ENCODE peak calls at places on chromosomes 11 and 22, in nine cellular contexts. T, K, V, X, Q, Y, N, E and W are unnamed samples.
A peak's percentile ranks its signal among the peaks of the same experiment; 100 is the strongest.

GRCh38 chr11:96136623-96137313 is 206.2 kb downstream of the MAML2 start:
- DNase-seq in T (no peak), K (no peak), V (no peak), X (no peak), Q (no peak), Y (no peak), N (peak; percentile 39), E (no peak), W (no peak)

GRCh38 chr22:23140385-23140784 is 1.4 kb downstream of the RSPH14 start:
- DNase-seq in T (no peak), K (no peak), V (no peak), X (no peak), Q (no peak), Y (no peak), N (no peak), E (no peak), W (no peak)

GRCh38 chr22:49349841-49350381 is 477.8 kb downstream of the BRD1 start:
- DNase-seq in T (no peak), K (no peak), V (no peak), X (no peak), Q (no peak), Y (no peak), N (no peak), E (no peak), W (no peak)

GRCh38 chr11:69373251-69373635 is 79.3 kb downstream of the MYEOV start:
- DNase-seq in T (no peak), K (no peak), V (no peak), X (no peak), Q (no peak), Y (no peak), N (no peak), E (no peak), W (no peak)

GRCh38 chr11:34040571-34040970 is 11.0 kb upstream of the CAPRIN1 start:
- DNase-seq in T (no peak), K (no peak), V (no peak), X (no peak), Q (no peak), Y (no peak), N (no peak), E (no peak), W (no peak)

GRCh38 chr11:1391165-1392010 is 1.7 kb downstream of the BRSK2 start:
- DNase-seq in T (no peak), K (no peak), V (no peak), X (no peak), Q (no peak), Y (no peak), N (no peak), E (no peak), W (no peak)

GRCh38 chr11:75476716-75477613 is 44.0 kb upstream of the KLHL35 start:
- DNase-seq in T (no peak), K (no peak), V (no peak), X (no peak), Q (no peak), Y (no peak), N (no peak), E (no peak), W (no peak)

GRCh38 chr22:20128902-20129746 is 2.5 kb upstream of the ZDHHC8 start:
- DNase-seq in T (no peak), K (peak; percentile 44), V (no peak), X (no peak), Q (no peak), Y (no peak), N (peak; percentile 62), E (peak; percentile 67), W (peak; percentile 29)

GRCh38 chr11:129278586-129279319 is 86.6 kb upstream of the ARHGAP32 start:
- DNase-seq in T (no peak), K (peak; percentile 26), V (no peak), X (no peak), Q (peak; percentile 64), Y (no peak), N (peak; percentile 68), E (no peak), W (peak; percentile 39)

GRCh38 chr11:77559686-77560425 is 29.9 kb upstream of the AQP11 start:
- DNase-seq in T (no peak), K (no peak), V (peak; percentile 86), X (no peak), Q (peak; percentile 49), Y (no peak), N (peak; percentile 89), E (no peak), W (no peak)

GRCh38 chr11:68651985-68652682 is 32.2 kb upstream of the GAL start:
- DNase-seq in T (no peak), K (no peak), V (no peak), X (no peak), Q (no peak), Y (no peak), N (no peak), E (no peak), W (no peak)

GRCh38 chr11:104964247-104964646 is 4.1 kb downstream of the CASP4 start:
- DNase-seq in T (no peak), K (no peak), V (no peak), X (no peak), Q (no peak), Y (no peak), N (no peak), E (no peak), W (no peak)

GRCh38 chr22:35043251-35043931 is 22.6 kb upstream of the ISX start:
- DNase-seq in T (no peak), K (peak; percentile 75), V (no peak), X (no peak), Q (no peak), Y (no peak), N (peak; percentile 16), E (peak; percentile 39), W (no peak)

GRCh38 chr11:102260241-102260640 is 57.0 kb upstream of the BIRC3 start:
- DNase-seq in T (no peak), K (no peak), V (no peak), X (no peak), Q (no peak), Y (no peak), N (no peak), E (no peak), W (no peak)

GRCh38 chr11:74826901-74827300 is 78.3 kb downstream of the RNF169 start:
- DNase-seq in T (no peak), K (no peak), V (no peak), X (no peak), Q (no peak), Y (no peak), N (no peak), E (no peak), W (no peak)

GRCh38 chr22:41940853-41941765 is 5.8 kb downstream of the CENPM start:
- DNase-seq in T (no peak), K (peak; percentile 93), V (no peak), X (peak; percentile 57), Q (peak; percentile 90), Y (peak; percentile 62), N (peak; percentile 95), E (peak; percentile 93), W (peak; percentile 80)

GRCh38 chr11:117843666-117844484 is 19.3 kb upstream of the FXYD2 start:
- DNase-seq in T (peak; percentile 31), K (peak; percentile 95), V (no peak), X (peak; percentile 28), Q (peak; percentile 81), Y (no peak), N (peak; percentile 66), E (peak; percentile 71), W (peak; percentile 78)

GRCh38 chr11:8252388-8252787 is 11.3 kb downstream of the LMO1 start:
- DNase-seq in T (no peak), K (no peak), V (no peak), X (no peak), Q (no peak), Y (no peak), N (no peak), E (no peak), W (no peak)

GRCh38 chr22:49953027-49953679 is 7.4 kb upstream of the PIM3 start:
- DNase-seq in T (no peak), K (no peak), V (no peak), X (no peak), Q (no peak), Y (no peak), N (no peak), E (no peak), W (no peak)

GRCh38 chr11:32706985-32707736 is 87.3 kb downstream of the CCDC73 start:
- DNase-seq in T (no peak), K (no peak), V (peak; percentile 42), X (peak; percentile 2), Q (peak; percentile 19), Y (no peak), N (peak; percentile 85), E (no peak), W (no peak)

GRCh38 chr11:31160504-31161422 is 208.8 kb downstream of the DCDC1 start:
- DNase-seq in T (peak; percentile 98), K (no peak), V (no peak), X (no peak), Q (no peak), Y (no peak), N (peak; percentile 16), E (peak; percentile 46), W (no peak)

GRCh38 chr22:47366026-47366767 is 603.7 kb downstream of the TBC1D22A start:
- DNase-seq in T (no peak), K (no peak), V (no peak), X (no peak), Q (no peak), Y (no peak), N (no peak), E (no peak), W (no peak)

GRCh38 chr22:50112151-50113118 is 22.6 kb downstream of the MOV10L1 start:
- DNase-seq in T (no peak), K (no peak), V (no peak), X (peak; percentile 4), Q (peak; percentile 72), Y (no peak), N (peak; percentile 53), E (no peak), W (no peak)

GRCh38 chr11:120859552-120860295 is 164.2 kb upstream of the TBCEL start:
- DNase-seq in T (no peak), K (no peak), V (no peak), X (no peak), Q (no peak), Y (no peak), N (no peak), E (no peak), W (no peak)

GRCh38 chr22:20111689-20112622 is 3.9 kb upstream of the RANBP1 start:
- DNase-seq in T (no peak), K (no peak), V (no peak), X (no peak), Q (no peak), Y (no peak), N (no peak), E (no peak), W (no peak)

GRCh38 chr22:46024136-46024840 is 47.3 kb upstream of the WNT7B start:
- DNase-seq in T (no peak), K (no peak), V (no peak), X (no peak), Q (no peak), Y (no peak), N (no peak), E (no peak), W (no peak)

GRCh38 chr11:35617687-35618496 is at the start of gene FJX1:
- DNase-seq in T (no peak), K (peak; percentile 21), V (peak; percentile 88), X (peak; percentile 77), Q (peak; percentile 82), Y (no peak), N (peak; percentile 95), E (no peak), W (peak; percentile 0)

GRCh38 chr22:43168416-43169309 is 17.3 kb downstream of the TSPO start:
- DNase-seq in T (no peak), K (no peak), V (no peak), X (peak; percentile 54), Q (no peak), Y (no peak), N (peak; percentile 76), E (no peak), W (no peak)